ENCODE peak calls at places on chromosomes 11 and 22, in ten cellular contexts. K, L, A, Z, G, R, I, F, W and H are unnamed samples. For H3K27me3, the result is how much of the 10 kb centered on the place peaks cover.

GRCh38 chr11:118572914-118573550 is 823 bp downstream of the ARCN1 start:
- DNase-seq in L (peak), F (peak), A (peak), G (peak), I (peak), Z (peak), W (peak), R (no peak), K (no peak), H (no peak)

GRCh38 chr11:118042791-118043190 is 34.1 kb upstream of the TMPRSS4 start:
- DNase-seq in G (no peak), L (no peak), W (no peak), I (no peak), F (peak), A (no peak), Z (no peak), K (no peak), R (no peak), H (no peak)

GRCh38 chr22:49307870-49308269 is 519.8 kb downstream of the BRD1 start:
- DNase-seq in K (no peak), R (peak), L (no peak), Z (peak), A (no peak), F (no peak), I (no peak), W (no peak), G (no peak), H (no peak)

GRCh38 chr11:44526438-44526837 is 39.0 kb upstream of the CD82 start:
- DNase-seq in F (no peak), A (no peak), W (no peak), G (no peak), I (no peak), L (no peak), K (no peak), R (no peak), Z (no peak), H (no peak)

GRCh38 chr11:2420502-2421225 is 20.1 kb downstream of the TSSC4 start:
- DNase-seq in A (peak), K (peak), L (peak), R (peak), Z (peak), I (peak), G (peak), F (peak), W (peak), H (peak)

GRCh38 chr11:16350125-16350524 is 6.2 kb downstream of the SOX6 start:
- DNase-seq in L (no peak), F (no peak), R (no peak), I (no peak), Z (no peak), K (no peak), G (no peak), W (no peak), A (no peak), H (no peak)

GRCh38 chr11:38476808-38477565 is 1879.0 kb upstream of the RAG2 start:
- DNase-seq in I (no peak), A (peak), K (no peak), G (no peak), W (no peak), Z (no peak), F (no peak), R (no peak), L (no peak), H (no peak)

GRCh38 chr22:20033045-20033706 is 12.3 kb downstream of the TANGO2 start:
- DNase-seq in L (no peak), R (peak), G (no peak), K (peak), F (no peak), A (no peak), W (no peak), I (no peak), Z (no peak), H (no peak)

GRCh38 chr11:104609766-104610165 is 288.5 kb downstream of the CASP12 start:
- DNase-seq in R (no peak), Z (no peak), L (no peak), K (no peak), G (no peak), A (no peak), I (no peak), F (no peak), W (no peak), H (no peak)

GRCh38 chr22:32644252-32645100 is 157.0 kb upstream of the TIMP3 start:
- DNase-seq in L (peak), K (no peak), W (no peak), Z (peak), I (peak), F (peak), R (peak), G (peak), A (peak), H (peak)

GRCh38 chr22:41285441-41285819 is 557 bp downstream of the RANGAP1 start:
- DNase-seq in I (peak), Z (peak), K (peak), A (peak), F (peak), R (no peak), L (peak), G (peak), W (peak), H (peak)

GRCh38 chr11:34788642-34789041 is 127.5 kb downstream of the APIP start:
- DNase-seq in G (no peak), A (no peak), L (no peak), K (no peak), W (no peak), F (no peak), R (no peak), I (no peak), Z (no peak), H (no peak)

GRCh38 chr22:20235453-20235991 is 32.6 kb downstream of the RTN4R start:
- DNase-seq in Z (no peak), K (no peak), G (no peak), F (no peak), W (no peak), A (no peak), I (no peak), R (peak), L (no peak), H (no peak)

GRCh38 chr11:44760917-44761545 is 34.3 kb downstream of the TSPAN18 start:
- DNase-seq in F (no peak), L (peak), Z (no peak), R (peak), W (peak), K (no peak), G (peak), I (no peak), A (peak), H (no peak)

GRCh38 chr22:49969751-49970527 is 9.4 kb downstream of the PIM3 start:
- DNase-seq in L (no peak), R (peak), Z (peak), A (no peak), I (no peak), G (no peak), W (no peak), K (peak), F (no peak), H (peak)

DNA sequence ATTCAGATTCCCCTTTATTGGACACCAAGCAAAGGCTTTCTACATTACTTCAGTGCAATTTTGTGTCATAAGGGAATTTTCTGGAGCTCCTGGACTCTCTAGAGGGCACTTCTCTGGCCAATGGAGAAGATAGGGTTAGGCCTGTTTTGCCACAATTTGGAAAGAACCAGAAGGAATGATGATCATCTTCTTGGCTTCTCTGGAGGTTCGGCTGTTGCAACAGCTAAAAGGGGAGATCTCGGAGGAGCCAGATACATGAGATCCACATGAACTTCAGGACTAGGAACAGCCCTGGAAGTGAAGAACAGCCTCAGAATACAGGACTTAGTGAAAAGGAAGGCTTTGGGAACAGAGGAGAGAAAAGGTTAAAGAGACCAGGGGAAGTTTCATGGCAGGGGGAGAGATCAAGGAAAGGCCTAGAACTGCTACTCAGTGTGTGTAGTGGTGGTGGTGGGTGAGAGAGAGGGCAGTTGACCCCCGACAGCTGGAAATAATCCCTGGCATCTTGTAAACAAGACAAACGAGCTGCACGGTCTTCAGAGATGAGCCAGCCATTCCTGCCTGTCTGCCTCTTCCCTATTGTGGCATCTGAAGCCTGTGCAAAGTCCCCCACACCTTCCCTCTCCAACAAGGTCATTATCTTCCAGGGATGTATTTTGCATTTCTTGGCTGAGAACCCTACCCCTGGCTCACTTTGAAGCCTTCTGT is 83.8 kb downstream of the CCDC81 start:
- DNase-seq in K (no peak), F (no peak), L (no peak), I (no peak), G (no peak), A (no peak), W (no peak), Z (no peak), R (no peak), H (no peak)
- H3K27ac ChIP-seq in K (no peak), F (no peak), L (no peak), I (no peak), G (no peak), A (no peak), W (no peak), Z (no peak), R (no peak), H (no peak)

DNA sequence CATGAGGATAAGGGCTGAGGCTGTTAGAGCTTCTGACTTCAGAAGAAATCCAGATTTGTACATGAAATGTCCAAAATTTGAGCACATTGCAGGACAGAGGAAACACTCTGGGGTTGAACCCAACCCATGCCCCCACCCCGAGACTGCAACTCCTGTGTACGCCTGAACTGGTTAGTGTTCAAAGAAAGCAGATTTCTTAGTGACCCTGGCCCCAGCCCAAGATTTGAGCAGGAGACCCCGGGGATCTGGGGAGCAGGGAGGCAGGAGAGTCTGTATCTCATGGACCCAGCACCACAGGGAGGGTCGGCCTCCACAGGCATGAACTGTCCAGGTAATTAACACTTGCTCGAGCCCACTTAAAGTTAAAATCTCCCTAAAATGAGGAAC is 69.3 kb upstream of the WNT7B start:
- DNase-seq in I (no peak), R (peak), A (no peak), L (no peak), Z (no peak), K (no peak), F (no peak), G (no peak), W (no peak), H (no peak)
- H3K27me3 ChIP-seq in I (under half), R (under half), A (under half), L (under half), Z (under half), K (under half), F (under half), G (under half), W (under half), H (under half)

DNA sequence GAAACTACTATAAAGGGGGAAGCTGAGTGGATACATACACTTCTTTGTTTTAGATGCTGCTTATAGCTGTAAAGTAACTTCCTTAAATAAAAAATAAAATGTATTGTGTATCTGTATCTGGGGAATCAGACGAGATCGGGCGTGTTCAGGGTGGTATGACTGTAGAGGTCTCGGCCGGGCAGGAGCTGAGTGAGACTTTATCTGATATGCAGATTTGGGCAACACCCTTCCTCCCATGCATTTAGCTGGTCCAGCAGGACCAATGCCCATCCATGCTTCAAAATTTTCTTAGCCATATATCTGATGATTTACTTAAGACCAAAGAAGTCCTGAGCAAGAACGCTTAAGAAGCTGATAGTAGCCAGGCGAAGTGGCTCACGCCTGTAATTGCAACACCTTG is 44.9 kb upstream of the ZBED5 start:
- DNase-seq in A (no peak), R (no peak), I (no peak), W (no peak), G (no peak), F (no peak), L (no peak), Z (no peak), K (no peak), H (no peak)
- H3K27ac ChIP-seq in A (peak), R (no peak), I (no peak), W (no peak), G (no peak), F (no peak), L (no peak), Z (no peak), K (no peak), H (no peak)

GRCh38 chr11:121161349-121161917 is 60.4 kb downstream of the TECTA start:
- DNase-seq in Z (no peak), L (no peak), F (no peak), R (no peak), I (no peak), A (no peak), K (no peak), G (no peak), W (no peak), H (no peak)

GRCh38 chr11:121159721-121160120 is 58.7 kb downstream of the TECTA start:
- DNase-seq in I (no peak), K (no peak), Z (no peak), A (no peak), F (no peak), W (no peak), L (no peak), R (no peak), G (no peak), H (no peak)

DNA sequence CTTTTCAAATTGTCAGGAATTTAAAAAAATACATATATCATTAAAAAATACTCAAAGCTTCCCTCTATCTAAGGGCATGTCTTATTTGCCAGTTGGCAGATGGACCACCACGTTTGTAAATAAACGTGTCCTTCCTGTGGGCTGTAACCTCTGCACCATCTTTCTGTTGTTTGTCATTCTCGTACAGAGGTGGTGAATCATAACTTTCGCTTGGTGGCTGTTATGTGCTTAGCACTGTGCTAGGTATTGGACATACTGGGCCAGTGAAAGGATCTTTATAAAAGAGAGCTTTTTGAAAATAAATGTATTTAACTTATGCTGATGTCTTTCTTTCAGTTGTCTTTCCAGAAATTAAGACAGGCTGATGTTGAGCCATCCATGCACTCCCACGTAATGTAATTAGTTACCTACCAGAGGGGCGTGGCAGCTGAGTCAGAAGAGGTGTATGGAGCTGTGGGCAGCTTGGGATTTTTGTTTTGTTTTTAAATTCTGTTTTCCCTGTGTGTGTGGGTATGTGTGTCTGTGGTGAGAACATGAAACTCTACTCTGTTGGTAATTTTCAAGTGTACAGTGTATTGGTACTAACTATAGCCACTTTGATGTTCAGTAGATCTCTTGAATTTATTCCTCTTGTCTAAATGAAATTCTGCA is 62.7 kb downstream of the TECTA start:
- DNase-seq in I (no peak), F (no peak), A (no peak), L (peak), K (no peak), W (peak), Z (no peak), G (no peak), R (no peak), H (no peak)
- H3K27me3 ChIP-seq in I (under half), F (under half), A (half or more), L (under half), K (under half), W (under half), Z (under half), G (under half), R (under half), H (under half)

GRCh38 chr11:6320411-6321207 is at the start of gene CAVIN3:
- DNase-seq in K (no peak), R (peak), A (no peak), W (peak), Z (peak), F (no peak), G (peak), L (peak), I (no peak), H (no peak)
- H3K27ac ChIP-seq in K (peak), R (peak), A (no peak), W (peak), Z (peak), F (no peak), G (peak), L (peak), I (no peak), H (no peak)

DNA sequence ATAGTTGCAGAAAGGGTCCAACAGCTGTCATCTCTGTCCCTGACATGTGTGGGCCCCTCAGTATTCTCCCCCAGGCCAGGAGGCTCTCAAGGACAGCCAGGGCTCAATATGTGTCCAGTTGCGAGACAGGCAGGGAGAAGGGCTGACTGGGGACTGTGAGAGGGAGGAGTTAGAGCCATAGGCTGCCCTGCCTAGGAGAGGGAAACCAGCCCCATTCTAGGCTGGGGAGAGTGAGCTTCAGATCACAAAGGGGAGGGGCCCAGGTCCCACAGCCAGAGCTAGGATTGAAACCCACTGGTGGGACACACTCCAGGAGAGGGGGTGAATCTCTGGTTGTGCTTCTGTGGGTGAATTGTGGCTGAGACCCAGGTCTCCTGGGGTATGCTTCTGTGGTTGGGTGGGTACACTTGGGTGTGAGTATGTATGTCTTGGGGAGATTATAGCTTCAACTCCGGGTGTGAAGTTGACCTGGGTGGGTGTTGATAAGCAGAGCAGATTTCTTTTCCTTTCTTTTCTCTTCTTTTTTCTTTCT is 2.1 kb upstream of the CARNS1 start:
- DNase-seq in K (no peak), A (no peak), G (no peak), R (no peak), W (no peak), F (no peak), I (no peak), Z (no peak), L (no peak), H (no peak)
- H3K27me3 ChIP-seq in K (under half), A (under half), G (under half), R (under half), W (under half), F (under half), I (under half), Z (under half), L (under half), H (under half)

GRCh38 chr11:8732276-8732675 is 49.7 kb downstream of the RPL27A start:
- DNase-seq in I (no peak), A (no peak), R (no peak), L (no peak), Z (no peak), F (no peak), K (no peak), W (no peak), G (no peak), H (no peak)

GRCh38 chr11:8729837-8730696 is 47.5 kb downstream of the RPL27A start:
- DNase-seq in W (no peak), A (no peak), L (no peak), K (no peak), Z (no peak), F (no peak), I (no peak), R (no peak), G (peak), H (no peak)

GRCh38 chr11:8728566-8728965 is 46.0 kb downstream of the RPL27A start:
- DNase-seq in F (no peak), A (no peak), W (no peak), G (no peak), Z (no peak), L (no peak), K (no peak), I (no peak), R (no peak), H (no peak)

GRCh38 chr11:8731647-8732188 is 49.1 kb downstream of the RPL27A start:
- DNase-seq in A (no peak), W (no peak), R (no peak), G (no peak), F (no peak), L (no peak), I (no peak), K (no peak), Z (no peak), H (no peak)

DNA sequence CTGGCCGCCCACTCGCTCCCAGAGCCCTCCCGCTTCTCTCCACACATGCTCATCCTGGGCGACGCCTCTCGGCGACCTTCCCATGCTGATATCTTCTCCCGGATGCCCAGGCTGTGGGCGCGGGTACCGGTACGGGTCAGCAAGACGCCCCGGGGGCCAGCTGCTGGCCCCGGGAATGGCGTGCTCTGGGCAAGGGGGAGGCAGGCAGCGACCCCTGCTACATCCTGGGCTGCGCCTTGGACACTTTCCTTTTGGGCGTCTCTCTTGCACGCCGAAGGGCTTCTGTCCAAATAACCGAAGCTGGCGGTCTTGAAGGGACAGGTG is 48.1 kb downstream of the RPL27A start:
- DNase-seq in W (no peak), F (no peak), Z (no peak), R (no peak), A (no peak), L (no peak), G (no peak), I (no peak), K (no peak), H (no peak)
- H3K27ac ChIP-seq in W (no peak), F (no peak), Z (no peak), R (no peak), A (no peak), L (no peak), G (no peak), I (no peak), K (no peak), H (no peak)

GRCh38 chr11:115503886-115504278 is 333 bp downstream of the CADM1 start:
- DNase-seq in G (no peak), A (no peak), F (no peak), W (no peak), K (no peak), I (peak), Z (no peak), R (no peak), L (peak), H (no peak)
- H3K27me3 ChIP-seq in G (half or more), A (under half), F (under half), W (under half), K (under half), I (under half), Z (under half), R (under half), L (under half), H (half or more)